ENCODE peak calls at places on chromosomes 5 and 9, in eight cellular contexts. C, Q, L, I, Y, P, E and O are unnamed samples.

GRCh38 chr9:133587051-133587450 is 22.1 kb downstream of the FAM163B start:
- DNase-seq in C (no peak), Q (no peak), L (no peak), I (no peak), Y (no peak), P (no peak), E (no peak), O (no peak)

GRCh38 chr5:154359222-154359583 is 86.6 kb upstream of the SAP30L start:
- DNase-seq in C (no peak), Q (no peak), L (no peak), I (no peak), Y (no peak), P (no peak), E (no peak), O (no peak)

GRCh38 chr5:173331956-173332479 is 3.8 kb upstream of the STC2 start:
- DNase-seq in C (peak), Q (no peak), L (peak), I (peak), Y (peak), P (peak), E (peak), O (peak)

GRCh38 chr5:78526049-78526525 is 122.5 kb downstream of the LHFPL2 start:
- DNase-seq in C (no peak), Q (no peak), L (peak), I (peak), Y (peak), P (peak), E (no peak), O (no peak)

GRCh38 chr9:125995006-125995405 is 247.8 kb downstream of the PBX3 start:
- DNase-seq in C (no peak), Q (no peak), L (no peak), I (no peak), Y (no peak), P (no peak), E (peak), O (no peak)

GRCh38 chr5:167232675-167233074 is 1058.8 kb upstream of the WWC1 start:
- DNase-seq in C (no peak), Q (no peak), L (no peak), I (no peak), Y (no peak), P (no peak), E (no peak), O (peak)

GRCh38 chr5:145244788-145245187 is 590.4 kb downstream of the PRELID2 start:
- DNase-seq in C (no peak), Q (no peak), L (no peak), I (peak), Y (peak), P (no peak), E (no peak), O (no peak)

GRCh38 chr5:111227805-111228204 is 3.6 kb downstream of the CAMK4 start:
- DNase-seq in C (peak), Q (no peak), L (no peak), I (peak), Y (peak), P (peak), E (no peak), O (no peak)

GRCh38 chr5:150751096-150751891 is 7.5 kb downstream of the DCTN4 start:
- DNase-seq in C (no peak), Q (no peak), L (no peak), I (no peak), Y (no peak), P (no peak), E (no peak), O (no peak)

GRCh38 chr9:85377751-85378289 is 363.9 kb downstream of the AGTPBP1 start:
- DNase-seq in C (no peak), Q (no peak), L (no peak), I (no peak), Y (no peak), P (peak), E (no peak), O (peak)

GRCh38 chr5:135344351-135344750 is 54.7 kb downstream of the MACROH2A1 start:
- DNase-seq in C (no peak), Q (no peak), L (no peak), I (no peak), Y (no peak), P (no peak), E (no peak), O (no peak)

GRCh38 chr9:70362952-70363351 is 51.5 kb downstream of the KLF9 start:
- DNase-seq in C (no peak), Q (no peak), L (no peak), I (peak), Y (peak), P (no peak), E (no peak), O (peak)

GRCh38 chr9:102205251-102205650 is 466.8 kb upstream of the GRIN3A start:
- DNase-seq in C (no peak), Q (no peak), L (no peak), I (no peak), Y (no peak), P (no peak), E (no peak), O (no peak)

GRCh38 chr9:36485647-36486453 is 85.8 kb upstream of the RNF38 start:
- DNase-seq in C (peak), Q (no peak), L (peak), I (no peak), Y (peak), P (no peak), E (no peak), O (peak)

GRCh38 chr5:2009986-2010914 is 127.5 kb upstream of the IRX4 start:
- DNase-seq in C (no peak), Q (no peak), L (no peak), I (no peak), Y (no peak), P (no peak), E (no peak), O (no peak)

GRCh38 chr5:135979510-135979909 is 24.7 kb upstream of the LECT2 start:
- DNase-seq in C (no peak), Q (no peak), L (no peak), I (peak), Y (peak), P (no peak), E (no peak), O (no peak)

GRCh38 chr9:137759649-137760321 is 117.8 kb upstream of the CACNA1B start:
- DNase-seq in C (peak), Q (peak), L (no peak), I (no peak), Y (no peak), P (no peak), E (no peak), O (no peak)

GRCh38 chr9:124334568-124335319 is 77.0 kb downstream of the NEK6 start:
- DNase-seq in C (no peak), Q (no peak), L (no peak), I (no peak), Y (no peak), P (no peak), E (no peak), O (no peak)

GRCh38 chr9:104772707-104773106 is 8.8 kb downstream of the NIPSNAP3B start:
- DNase-seq in C (no peak), Q (peak), L (no peak), I (peak), Y (peak), P (no peak), E (no peak), O (peak)
- TF ChIP-seq CTCF in C (no peak), Q (no peak), L (no peak), I (no peak), Y (no peak), P (no peak), E (no peak), O (no peak)

DNA sequence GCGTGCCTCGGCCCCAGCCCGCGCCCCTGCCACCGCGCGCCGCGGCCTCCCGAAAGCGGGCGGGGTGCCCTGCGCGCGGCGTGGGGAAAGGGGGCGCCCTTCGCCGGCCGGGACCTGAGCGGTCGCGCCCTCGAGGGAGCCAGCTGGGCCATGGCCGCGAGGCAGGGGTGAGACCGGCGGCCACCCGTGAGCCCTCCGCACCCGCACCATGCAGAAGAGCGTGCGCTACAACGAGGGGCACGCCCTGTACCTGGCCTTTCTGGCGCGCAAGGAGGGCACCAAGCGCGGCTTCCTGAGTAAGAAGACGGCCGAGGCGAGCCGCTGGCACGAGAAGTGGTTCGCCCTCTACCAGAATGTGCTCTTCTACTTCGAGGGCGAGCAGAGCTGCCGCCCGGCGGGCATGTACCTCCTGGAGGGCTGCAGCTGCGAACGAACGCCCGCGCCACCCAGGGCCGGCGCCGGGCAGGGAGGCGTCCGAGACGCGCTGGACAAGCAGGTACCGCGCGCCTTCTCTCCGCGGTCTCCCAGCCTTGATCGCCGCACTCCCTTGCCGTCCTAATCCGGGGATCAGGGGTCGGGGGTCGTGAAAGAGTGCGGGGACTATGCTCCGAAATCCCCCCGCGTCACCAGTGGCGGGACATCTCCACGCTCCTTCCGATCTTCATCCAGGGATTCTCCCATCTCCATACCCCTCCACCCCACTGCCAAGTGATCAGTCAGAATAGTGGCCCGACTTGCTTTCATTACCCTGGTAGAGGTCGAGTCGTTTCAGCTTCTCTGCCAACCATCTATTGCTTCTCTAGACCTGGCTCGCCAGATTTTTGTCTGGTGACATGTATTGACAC is 590 bp downstream of the RASGRF2 start:
- DNase-seq in C (peak), Q (no peak), L (no peak), I (peak), Y (peak), P (no peak), E (peak), O (no peak)
- TF ChIP-seq CTCF in C (no peak), Q (no peak), L (no peak), I (no peak), Y (no peak), P (no peak), E (no peak), O (no peak)

GRCh38 chr5:149151717-149152116 is 10.4 kb downstream of the ABLIM3 start:
- DNase-seq in C (peak), Q (no peak), L (no peak), I (peak), Y (peak), P (no peak), E (peak), O (no peak)
- TF ChIP-seq CTCF in C (peak), Q (no peak), L (no peak), I (peak), Y (peak), P (peak), E (peak), O (peak)

GRCh38 chr5:65663804-65664521 is 39.1 kb downstream of the SHLD3 start:
- DNase-seq in C (peak), Q (no peak), L (no peak), I (peak), Y (peak), P (no peak), E (no peak), O (no peak)
- TF ChIP-seq CTCF in C (peak), Q (no peak), L (peak), I (peak), Y (peak), P (peak), E (peak), O (no peak)

DNA sequence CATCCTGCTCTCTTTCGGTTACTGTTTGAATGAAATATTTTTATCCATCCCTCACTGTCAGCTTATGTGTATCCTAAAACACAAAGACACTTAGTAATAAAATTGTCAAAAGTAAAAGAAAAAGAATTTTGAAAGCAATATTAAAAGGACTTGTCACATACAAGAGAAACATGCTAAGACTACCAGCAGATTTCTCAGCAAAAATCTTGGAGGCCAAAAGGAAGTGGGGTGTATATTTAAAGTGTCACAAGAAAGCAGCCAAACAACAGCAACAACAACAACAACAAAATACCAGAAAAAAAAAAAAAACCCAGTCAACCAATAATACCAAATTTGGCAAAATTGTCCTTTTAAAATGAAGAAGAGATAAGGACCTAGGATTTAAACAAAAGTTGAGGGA is 678.7 kb upstream of the TYRP1 start:
- DNase-seq in C (no peak), Q (no peak), L (no peak), I (peak), Y (no peak), P (no peak), E (no peak), O (no peak)
- TF ChIP-seq CTCF in C (no peak), Q (no peak), L (no peak), I (no peak), Y (no peak), P (no peak), E (no peak), O (no peak)

GRCh38 chr5:36953043-36953442 is 76.5 kb downstream of the NIPBL start:
- DNase-seq in C (no peak), Q (no peak), L (no peak), I (no peak), Y (no peak), P (no peak), E (no peak), O (no peak)
- TF ChIP-seq CTCF in C (no peak), Q (no peak), L (no peak), I (no peak), Y (no peak), P (no peak), E (no peak), O (no peak)

GRCh38 chr5:115894342-115894741 is 52.6 kb downstream of the AP3S1 start:
- DNase-seq in C (no peak), Q (no peak), L (no peak), I (peak), Y (no peak), P (no peak), E (no peak), O (no peak)

GRCh38 chr5:115895821-115896220 is 54.1 kb downstream of the AP3S1 start:
- DNase-seq in C (no peak), Q (no peak), L (no peak), I (no peak), Y (no peak), P (no peak), E (no peak), O (no peak)

GRCh38 chr5:115898656-115899055 is 56.9 kb downstream of the AP3S1 start:
- DNase-seq in C (no peak), Q (no peak), L (no peak), I (peak), Y (no peak), P (no peak), E (no peak), O (no peak)
- TF ChIP-seq CTCF in C (no peak), Q (no peak), L (no peak), I (no peak), Y (no peak), P (no peak), E (no peak), O (no peak)

GRCh38 chr5:95238560-95239325 is 46.2 kb downstream of the MCTP1 start:
- DNase-seq in C (no peak), Q (no peak), L (no peak), I (peak), Y (peak), P (no peak), E (no peak), O (peak)
- TF ChIP-seq CTCF in C (peak), Q (no peak), L (no peak), I (peak), Y (peak), P (no peak), E (peak), O (peak)

GRCh38 chr9:11713077-11713476 is 980.1 kb upstream of the TYRP1 start:
- DNase-seq in C (no peak), Q (no peak), L (no peak), I (no peak), Y (no peak), P (no peak), E (no peak), O (no peak)
- TF ChIP-seq CTCF in C (no peak), Q (no peak), L (no peak), I (no peak), Y (no peak), P (no peak), E (no peak), O (no peak)